ENCODE peak calls at places on chromosomes 2 and 18, in five cellular contexts. A, O, Q, M and B are unnamed samples. For H3K4me1, the result is how much of the 10 kb centered on the place peaks cover.

GRCh38 chr2:64325477-64325851 is 128.5 kb upstream of the LGALSL start:
- DNase-seq in A (no peak), O (no peak), M (no peak), Q (no peak), B (no peak)

GRCh38 chr18:22254088-22254487 is 84.7 kb downstream of the GATA6 start:
- DNase-seq in O (no peak), M (no peak), A (no peak), Q (no peak), B (no peak)

GRCh38 chr18:26383454-26384270 is 157.4 kb downstream of the TAF4B start:
- DNase-seq in O (no peak), M (no peak), A (no peak), Q (no peak), B (no peak)

GRCh38 chr2:235116885-235117492 is 165.2 kb downstream of the SH3BP4 start:
- DNase-seq in O (no peak), M (no peak), Q (no peak), A (no peak), B (no peak)

GRCh38 chr2:91477731-91478672 is 2786.5 kb downstream of the RPIA start:
- DNase-seq in A (peak), M (peak), O (peak), Q (peak), B (no peak)

GRCh38 chr18:13110559-13110958 is 108.0 kb upstream of the LDLRAD4 start:
- DNase-seq in Q (no peak), M (peak), A (no peak), O (no peak), B (no peak)

GRCh38 chr2:231479455-231479854 is 15.2 kb upstream of the NCL start:
- DNase-seq in M (no peak), A (no peak), O (no peak), Q (no peak), B (no peak)

GRCh38 chr2:33136056-33136455 is 189.3 kb downstream of the LTBP1 start:
- DNase-seq in O (no peak), Q (no peak), A (no peak), M (no peak), B (peak)

GRCh38 chr2:163652741-163653140 is 83.1 kb downstream of the FIGN start:
- DNase-seq in M (no peak), A (no peak), Q (no peak), O (no peak), B (no peak)

GRCh38 chr2:18301421-18302139 is 258.9 kb downstream of the RDH14 start:
- DNase-seq in A (no peak), Q (no peak), O (no peak), M (no peak), B (no peak)

GRCh38 chr18:32019251-32019943 is 772 bp downstream of the RNF125 start:
- DNase-seq in A (peak), O (peak), M (peak), Q (peak), B (peak)

GRCh38 chr2:236894791-236895190 is 190.9 kb upstream of the COPS8 start:
- DNase-seq in O (no peak), Q (no peak), M (no peak), A (no peak), B (no peak)

GRCh38 chr18:56038258-56039030 is 450.5 kb upstream of the TCF4 start:
- DNase-seq in A (no peak), O (no peak), Q (no peak), M (no peak), B (no peak)

GRCh38 chr2:1769703-1770422 is 25.5 kb upstream of the PXDN start:
- DNase-seq in M (peak), Q (peak), O (no peak), A (peak), B (peak)

GRCh38 chr2:48886919-48887318 is 131.4 kb upstream of the LHCGR start:
- DNase-seq in Q (no peak), M (no peak), A (no peak), O (no peak), B (no peak)

GRCh38 chr2:172480301-172481218 is 53.2 kb downstream of the ITGA6 start:
- DNase-seq in M (no peak), O (peak), Q (peak), A (peak), B (no peak)

GRCh38 chr2:26469092-26469710 is 8.7 kb downstream of the OTOF start:
- DNase-seq in Q (peak), M (peak), A (no peak), O (no peak), B (no peak)

GRCh38 chr2:9045595-9045994 is 42.1 kb upstream of the MBOAT2 start:
- DNase-seq in A (no peak), Q (no peak), O (no peak), M (no peak), B (no peak)

GRCh38 chr2:161976300-161976699 is 97.7 kb downstream of the DPP4 start:
- DNase-seq in Q (no peak), A (no peak), M (no peak), O (no peak), B (no peak)

GRCh38 chr18:48605408-48605845 is 66.6 kb downstream of the CTIF start:
- DNase-seq in M (no peak), O (no peak), Q (no peak), A (no peak), B (no peak)

GRCh38 chr2:144452169-144453038 is 67.5 kb downstream of the ZEB2 start:
- DNase-seq in A (no peak), Q (no peak), M (no peak), O (no peak), B (no peak)

GRCh38 chr18:74331404-74331803 is 15.8 kb downstream of the C18orf63 start:
- DNase-seq in A (no peak), O (no peak), M (no peak), Q (no peak), B (no peak)

GRCh38 chr2:383888-384287 is 96.0 kb upstream of the ALKAL2 start:
- DNase-seq in M (no peak), A (no peak), Q (no peak), O (no peak), B (no peak)

GRCh38 chr2:8488001-8488738 is 193.7 kb upstream of the ID2 start:
- DNase-seq in O (no peak), A (no peak), Q (no peak), M (peak), B (no peak)

GRCh38 chr2:138017824-138018223 is 53.6 kb downstream of the HNMT start:
- DNase-seq in A (no peak), Q (no peak), M (no peak), O (no peak), B (no peak)

GRCh38 chr2:692349-692748 is 15.1 kb upstream of the TMEM18 start:
- DNase-seq in A (no peak), M (no peak), O (no peak), Q (no peak), B (no peak)

GRCh38 chr18:71136487-71136886 is 847.6 kb downstream of the SOCS6 start:
- DNase-seq in Q (no peak), O (no peak), A (no peak), M (no peak), B (no peak)

GRCh38 chr2:220320326-220320725 is 692.9 kb downstream of the SLC4A3 start:
- DNase-seq in M (no peak), A (no peak), O (no peak), Q (no peak), B (no peak)

GRCh38 chr2:144996225-144996795 is 476.4 kb upstream of the ZEB2 start:
- DNase-seq in M (no peak), Q (no peak), O (no peak), A (no peak), B (no peak)

GRCh38 chr2:170713280-170714155 is 1.6 kb upstream of the SP5 start:
- DNase-seq in M (peak), A (no peak), Q (no peak), O (peak), B (no peak)

GRCh38 chr2:112712903-112713584 is 7.8 kb upstream of the NT5DC4 start:
- DNase-seq in Q (no peak), M (no peak), A (peak), O (no peak), B (no peak)

DNA sequence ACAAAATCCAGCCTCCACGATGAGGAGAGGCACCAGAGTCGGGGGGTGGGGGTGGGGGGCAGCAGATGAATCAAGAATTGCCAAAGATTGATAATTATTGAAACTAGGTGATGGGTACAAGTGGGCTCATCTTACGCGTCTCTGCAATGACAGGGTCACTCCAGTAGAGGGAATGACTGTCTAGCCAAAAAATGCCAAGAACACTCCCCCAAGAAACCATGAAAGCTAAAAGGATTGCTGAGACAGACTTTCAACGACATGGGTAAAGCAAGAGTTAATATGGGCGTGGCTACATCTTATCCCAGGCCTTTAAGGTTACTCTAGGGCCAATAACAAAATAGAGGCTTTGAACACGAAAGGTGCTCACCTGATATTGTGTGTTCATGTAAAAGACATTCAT is 86.5 kb downstream of the STK39 start:
- DNase-seq in M (no peak), A (no peak), Q (no peak), O (no peak), B (no peak)
- TF ChIP-seq CTCF in M (peak), A (no peak), Q (no peak), O (no peak), B (no peak)

GRCh38 chr2:56185101-56185581 is 1.4 kb downstream of the CCDC85A start:
- DNase-seq in A (peak), O (peak), M (peak), Q (peak), B (peak)
- H3K4me3 ChIP-seq in A (no peak), O (peak), M (peak), Q (peak), B (peak)

GRCh38 chr2:16664052-16664731 is 1.4 kb downstream of the CYRIA start:
- DNase-seq in A (peak), O (peak), Q (peak), M (no peak), B (peak)
- H3K4me1 ChIP-seq in A (half or more), O (under half), Q (under half), M (under half), B (under half)

GRCh38 chr2:46229134-46230063 is 67.8 kb upstream of the EPAS1 start:
- DNase-seq in M (peak), A (no peak), O (no peak), Q (no peak), B (no peak)
- TF ChIP-seq CTCF in M (no peak), A (no peak), O (no peak), Q (no peak), B (no peak)

GRCh38 chr2:43387092-43388062 is 161.0 kb upstream of the ZFP36L2 start:
- DNase-seq in Q (no peak), M (peak), A (no peak), O (no peak), B (no peak)
- H3K4me3 ChIP-seq in Q (no peak), M (no peak), A (no peak), O (no peak), B (no peak)

GRCh38 chr2:10537522-10538195 is 89.5 kb upstream of the ODC1 start:
- DNase-seq in O (no peak), Q (no peak), A (no peak), M (peak), B (no peak)

GRCh38 chr2:10544252-10544651 is 96.1 kb upstream of the ODC1 start:
- DNase-seq in O (no peak), Q (no peak), A (no peak), M (no peak), B (no peak)

GRCh38 chr2:10538224-10538894 is 90.2 kb upstream of the ODC1 start:
- DNase-seq in A (no peak), O (no peak), Q (no peak), M (peak), B (no peak)

GRCh38 chr2:10541081-10541480 is 93.0 kb upstream of the ODC1 start:
- DNase-seq in A (no peak), Q (no peak), O (no peak), M (no peak), B (no peak)

GRCh38 chr2:10542033-10542432 is 93.9 kb upstream of the ODC1 start:
- DNase-seq in A (no peak), Q (no peak), M (no peak), O (no peak), B (no peak)
- H3K4me1 ChIP-seq in A (under half), Q (under half), M (under half), O (under half), B (under half)

DNA sequence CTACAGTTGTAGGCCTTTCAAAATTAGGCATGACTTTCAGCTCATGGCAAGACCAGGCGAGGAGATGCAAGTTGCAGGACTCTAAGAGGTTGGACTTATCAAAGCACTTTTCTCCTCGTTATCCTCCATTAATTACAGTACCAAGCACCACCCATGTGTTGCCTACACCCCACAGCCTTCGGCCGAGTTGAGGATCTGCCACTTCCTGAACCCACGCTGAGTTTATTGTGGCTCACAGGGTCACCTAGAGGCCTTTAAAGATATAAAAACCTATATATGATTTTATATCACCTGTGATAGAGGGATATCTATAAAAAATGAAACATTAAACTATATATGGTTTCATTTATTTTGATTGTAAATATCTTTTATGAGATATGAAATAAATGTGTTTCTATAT is 2.6 kb downstream of the UGT1A10 start:
- DNase-seq in Q (no peak), O (no peak), M (no peak), A (no peak), B (no peak)
- TF ChIP-seq CTCF in Q (no peak), O (no peak), M (no peak), A (no peak), B (no peak)

GRCh38 chr2:111053266-111053665 is 67.4 kb upstream of the BCL2L11 start:
- DNase-seq in A (no peak), O (no peak), M (no peak), Q (no peak), B (no peak)

GRCh38 chr2:111057045-111057444 is 63.7 kb upstream of the BCL2L11 start:
- DNase-seq in A (no peak), Q (no peak), M (no peak), O (no peak), B (no peak)

GRCh38 chr2:111055735-111056134 is 65.0 kb upstream of the BCL2L11 start:
- DNase-seq in A (no peak), M (no peak), O (no peak), Q (no peak), B (no peak)

GRCh38 chr2:111053825-111054490 is 66.8 kb upstream of the BCL2L11 start:
- DNase-seq in M (peak), Q (no peak), A (no peak), O (no peak), B (no peak)

GRCh38 chr2:111054791-111055627 is 65.7 kb upstream of the BCL2L11 start:
- DNase-seq in M (no peak), Q (no peak), A (no peak), O (no peak), B (no peak)
- H3K4me3 ChIP-seq in M (no peak), Q (no peak), A (no peak), O (no peak), B (no peak)